ENCODE peak calls at places on chromosomes 6 and 20, in six cellular contexts. O is ovary; J is stimulated activated CD8-positive, alpha-beta memory T cell treated with anti-CD3 and anti-CD28 coated beads, Interleukin-15, amount 100 ng/mL, for 4 hours; D is amygdala; L is LoVo; C is prostate gland. H is an unnamed sample.

GRCh38 chr6:135488023-135488422 is 9.5 kb downstream of the AHI1 start:
- DNase-seq in O (no peak), D (no peak), C (no peak), J (no peak), L (no peak), H (no peak)

GRCh38 chr6:710601-711571 is 17.9 kb upstream of the EXOC2 start:
- DNase-seq in O (peak; percentile 64), J (peak; percentile 19), C (peak; percentile 23), D (peak; percentile 33), L (peak; percentile 50), H (peak; percentile 67)

GRCh38 chr6:5936140-5936539 is 70.6 kb downstream of the NRN1 start:
- DNase-seq in D (no peak), O (no peak), L (no peak), C (no peak), J (no peak), H (no peak)

GRCh38 chr6:3612341-3613041 is 139.0 kb downstream of the PXDC1 start:
- DNase-seq in L (peak; percentile 85), C (peak; percentile 78), J (no peak), D (no peak), O (no peak), H (no peak)

GRCh38 chr6:167898673-167899311 is 72.1 kb downstream of the AFDN start:
- DNase-seq in J (no peak), D (no peak), C (no peak), L (peak; percentile 46), O (no peak), H (no peak)

GRCh38 chr6:20404641-20405032 is 3.0 kb downstream of the E2F3 start:
- DNase-seq in L (peak; percentile 59), D (peak; percentile 1), J (peak; percentile 55), C (no peak), O (no peak), H (no peak)

GRCh38 chr6:21151178-21151956 is 442.2 kb upstream of the SOX4 start:
- DNase-seq in C (no peak), L (no peak), O (no peak), J (no peak), D (no peak), H (no peak)

GRCh38 chr6:55069132-55069781 is 105.1 kb upstream of the HCRTR2 start:
- DNase-seq in J (no peak), C (peak; percentile 19), O (no peak), L (peak; percentile 22), D (no peak), H (no peak)

GRCh38 chr6:139764498-139764986 is 390.1 kb upstream of the CITED2 start:
- DNase-seq in L (peak; percentile 65), C (no peak), D (no peak), O (no peak), J (no peak), H (no peak)

GRCh38 chr6:87728706-87729105 is 26.7 kb upstream of the AKIRIN2 start:
- DNase-seq in C (no peak), L (no peak), O (no peak), J (no peak), D (no peak), H (no peak)

GRCh38 chr20:45487231-45487635 is 17.7 kb downstream of the WFDC2 start:
- DNase-seq in J (no peak), L (no peak), C (no peak), O (no peak), D (no peak), H (no peak)

GRCh38 chr6:5138995-5139827 is 54.1 kb downstream of the PPP1R3G start:
- DNase-seq in D (no peak), L (no peak), J (no peak), C (no peak), O (no peak), H (no peak)

GRCh38 chr20:25453035-25453810 is 45.8 kb downstream of the GINS1 start:
- DNase-seq in L (peak; percentile 55), O (no peak), C (no peak), D (no peak), J (no peak), H (no peak)

GRCh38 chr6:33748851-33749250 is 2.1 kb upstream of the IP6K3 start:
- DNase-seq in C (no peak), L (no peak), D (no peak), J (no peak), O (no peak), H (no peak)

GRCh38 chr6:169172435-169172834 is 81.2 kb downstream of the THBS2 start:
- DNase-seq in D (no peak), C (no peak), O (peak; percentile 75), J (no peak), L (no peak), H (peak; percentile 95)

GRCh38 chr6:137819740-137820139 is 47.3 kb upstream of the TNFAIP3 start:
- DNase-seq in O (no peak), L (no peak), C (no peak), J (no peak), D (no peak), H (no peak)

GRCh38 chr6:36049582-36049981 is 22.0 kb downstream of the MAPK14 start:
- DNase-seq in O (no peak), C (no peak), D (no peak), J (no peak), L (no peak), H (no peak)

GRCh38 chr6:146785001-146785585 is 186.3 kb downstream of the ADGB start:
- DNase-seq in D (no peak), J (no peak), L (peak; percentile 53), C (no peak), O (no peak), H (no peak)

GRCh38 chr6:6694825-6695710 is 106.5 kb downstream of the LY86 start:
- DNase-seq in L (peak; percentile 80), O (peak; percentile 75), D (no peak), J (no peak), C (no peak), H (no peak)

GRCh38 chr20:19974621-19975435 is 42.3 kb upstream of the NAA20 start:
- DNase-seq in O (peak; percentile 90), C (peak; percentile 87), D (peak; percentile 80), J (no peak), L (peak; percentile 83), H (peak; percentile 95)

GRCh38 chr20:56195946-56196345 is 52.6 kb upstream of the MC3R start:
- DNase-seq in D (no peak), J (no peak), C (no peak), O (no peak), L (no peak), H (no peak)

GRCh38 chr20:40961686-40962640 is 66.7 kb upstream of the TOP1 start:
- DNase-seq in L (no peak), J (no peak), D (no peak), O (no peak), C (no peak), H (no peak)

GRCh38 chr6:143187173-143187908 is 126.7 kb downstream of the AIG1 start:
- DNase-seq in O (no peak), D (no peak), C (no peak), J (no peak), L (no peak), H (no peak)

GRCh38 chr6:56959094-56959493 is 4.2 kb downstream of the BEND6 start:
- DNase-seq in O (no peak), J (no peak), L (no peak), D (no peak), C (no peak), H (no peak)

H was measured in aorta.